ENCODE peak calls at places on chromosomes 7 and 10, in four cellular contexts. Z is GM12891, H is GM12878, J is K562. X is an unnamed sample.

GRCh38 chr10:8379906-8380832 is 325.7 kb downstream of the GATA3 start:
- DNase-seq in J (no peak), Z (no peak), H (no peak), X (no peak)

GRCh38 chr7:41599760-41600159 is 103.1 kb downstream of the INHBA start:
- DNase-seq in Z (no peak), H (no peak), J (no peak), X (no peak)

GRCh38 chr10:102418612-102419560 is at the start of gene PSD:
- DNase-seq in H (no peak), J (peak), Z (no peak), X (no peak)

GRCh38 chr7:142615508-142615907 is 133.8 kb upstream of the PRSS1 start:
- DNase-seq in Z (no peak), H (no peak), J (no peak), X (no peak)

GRCh38 chr10:103433858-103434257 is 18.3 kb downstream of the CALHM2 start:
- DNase-seq in J (no peak), H (no peak), Z (no peak), X (no peak)

GRCh38 chr10:90859321-90859751 is 1.5 kb upstream of the HTR7 start:
- DNase-seq in J (no peak), Z (no peak), H (no peak), X (no peak)

GRCh38 chr10:115882021-115882420 is 391.0 kb downstream of the GFRA1 start:
- DNase-seq in J (no peak), H (no peak), Z (no peak), X (no peak)

GRCh38 chr10:42940487-42941157 is 136.2 kb upstream of the RET start:
- DNase-seq in H (no peak), Z (no peak), J (no peak), X (no peak)

GRCh38 chr10:16967000-16967865 is 150.0 kb upstream of the RSU1 start:
- DNase-seq in H (no peak), J (no peak), Z (no peak), X (no peak)

GRCh38 chr7:116395125-116395791 is 104.3 kb upstream of the CAV2 start:
- DNase-seq in Z (no peak), J (no peak), H (no peak), X (no peak)

GRCh38 chr7:30933124-30933893 is 21.7 kb downstream of the AQP1 start:
- DNase-seq in H (no peak), J (peak), Z (no peak), X (no peak)

GRCh38 chr7:69246758-69247157 is 351.5 kb upstream of the AUTS2 start:
- DNase-seq in H (no peak), J (no peak), Z (no peak), X (no peak)

GRCh38 chr7:42183547-42183946 is 53.5 kb downstream of the GLI3 start:
- DNase-seq in Z (no peak), H (no peak), J (no peak), X (no peak)

GRCh38 chr7:109964780-109965179 is 1126.1 kb upstream of the LRRN3 start:
- DNase-seq in Z (no peak), H (no peak), J (no peak), X (no peak)

GRCh38 chr7:116403265-116403664 is 96.3 kb upstream of the CAV2 start:
- DNase-seq in H (no peak), J (no peak), Z (no peak), X (no peak)

GRCh38 chr10:119208553-119208940 is 1.2 kb downstream of the GRK5 start:
- DNase-seq in Z (no peak), J (no peak), H (no peak), X (no peak)
- TF ChIP-seq POLR2A in Z (no peak), J (no peak), H (no peak), X (no peak)

GRCh38 chr7:141042222-141043193 is 27.8 kb upstream of the MRPS33 start:
- DNase-seq in J (no peak), Z (no peak), H (no peak), X (no peak)
- TF ChIP-seq TAF1 in J (no peak), Z (no peak), H (no peak), X (no peak)

GRCh38 chr7:8146156-8146555 is 115.8 kb downstream of the ICA1 start:
- DNase-seq in J (no peak), H (no peak), Z (no peak), X (no peak)

GRCh38 chr7:8147760-8148463 is 114.1 kb downstream of the ICA1 start:
- DNase-seq in Z (no peak), J (no peak), H (no peak), X (no peak)

GRCh38 chr7:8149222-8149621 is 112.7 kb downstream of the ICA1 start:
- DNase-seq in J (no peak), Z (no peak), H (no peak), X (no peak)

GRCh38 chr7:8144856-8145255 is 117.1 kb downstream of the ICA1 start:
- DNase-seq in H (no peak), J (no peak), Z (no peak), X (no peak)

GRCh38 chr7:8147004-8147403 is 115.0 kb downstream of the ICA1 start:
- DNase-seq in Z (no peak), J (no peak), H (no peak), X (no peak)
- TF ChIP-seq POLR2AphosphoS5 in Z (no peak), J (no peak), H (no peak), X (no peak)

DNA sequence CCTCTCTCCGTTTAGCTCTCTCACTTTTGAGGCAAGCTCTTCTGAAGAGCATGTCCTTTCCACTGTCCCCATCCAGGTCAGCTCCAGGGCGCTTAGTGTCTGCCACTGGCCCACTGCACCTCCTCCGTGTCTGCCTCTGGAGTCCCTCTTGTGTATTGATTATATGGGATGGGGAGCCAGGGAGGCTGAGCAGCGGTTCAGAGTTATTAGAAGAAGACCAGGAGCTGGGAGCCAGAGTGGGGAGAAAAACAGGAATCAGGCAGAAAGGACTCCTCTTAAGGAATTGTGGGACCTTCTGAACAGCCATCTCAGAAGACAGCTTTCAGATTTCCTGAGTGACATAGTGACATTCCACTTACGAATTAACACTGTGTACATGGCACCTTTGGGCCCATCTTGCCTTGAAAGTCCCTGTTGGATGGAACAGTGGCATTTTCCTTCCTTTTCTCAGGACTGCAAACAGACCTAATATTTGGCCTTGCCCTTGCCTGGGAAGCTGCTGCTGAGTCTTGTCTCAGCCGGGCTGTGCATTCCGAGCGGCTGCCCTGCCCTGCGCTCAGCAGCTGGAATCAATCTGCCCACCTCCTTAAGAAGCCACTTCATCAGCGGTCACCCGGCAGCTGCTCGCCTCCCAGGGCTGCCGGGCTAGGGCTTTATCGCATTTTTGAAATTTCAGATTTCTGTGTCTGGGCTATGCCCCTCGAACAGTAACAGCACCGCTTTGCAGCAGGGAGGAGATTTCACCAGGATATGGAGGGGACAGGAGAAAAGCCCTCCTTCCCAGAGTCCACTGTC is 81.1 kb upstream of the PRKG1 start:
- DNase-seq in Z (no peak), J (no peak), H (no peak), X (no peak)
- TF ChIP-seq POLR2A in Z (no peak), J (no peak), H (no peak), X (no peak)

GRCh38 chr7:26898917-26899316 is 34.5 kb upstream of the SKAP2 start:
- DNase-seq in H (no peak), Z (no peak), J (no peak), X (no peak)
- TF ChIP-seq TAF1 in H (no peak), Z (no peak), J (no peak), X (no peak)

GRCh38 chr7:157337316-157338149 is 729 bp downstream of the DNAJB6 start:
- DNase-seq in J (peak), H (no peak), Z (peak), X (peak)

GRCh38 chr7:157335991-157336382 is 817 bp upstream of the DNAJB6 start:
- DNase-seq in Z (no peak), J (no peak), H (no peak), X (no peak)

GRCh38 chr7:157339777-157340677 is 3.2 kb downstream of the DNAJB6 start:
- DNase-seq in Z (no peak), H (no peak), J (peak), X (no peak)

GRCh38 chr7:157335256-157335655 is 1.5 kb upstream of the DNAJB6 start:
- DNase-seq in J (no peak), H (no peak), Z (no peak), X (no peak)

DNA sequence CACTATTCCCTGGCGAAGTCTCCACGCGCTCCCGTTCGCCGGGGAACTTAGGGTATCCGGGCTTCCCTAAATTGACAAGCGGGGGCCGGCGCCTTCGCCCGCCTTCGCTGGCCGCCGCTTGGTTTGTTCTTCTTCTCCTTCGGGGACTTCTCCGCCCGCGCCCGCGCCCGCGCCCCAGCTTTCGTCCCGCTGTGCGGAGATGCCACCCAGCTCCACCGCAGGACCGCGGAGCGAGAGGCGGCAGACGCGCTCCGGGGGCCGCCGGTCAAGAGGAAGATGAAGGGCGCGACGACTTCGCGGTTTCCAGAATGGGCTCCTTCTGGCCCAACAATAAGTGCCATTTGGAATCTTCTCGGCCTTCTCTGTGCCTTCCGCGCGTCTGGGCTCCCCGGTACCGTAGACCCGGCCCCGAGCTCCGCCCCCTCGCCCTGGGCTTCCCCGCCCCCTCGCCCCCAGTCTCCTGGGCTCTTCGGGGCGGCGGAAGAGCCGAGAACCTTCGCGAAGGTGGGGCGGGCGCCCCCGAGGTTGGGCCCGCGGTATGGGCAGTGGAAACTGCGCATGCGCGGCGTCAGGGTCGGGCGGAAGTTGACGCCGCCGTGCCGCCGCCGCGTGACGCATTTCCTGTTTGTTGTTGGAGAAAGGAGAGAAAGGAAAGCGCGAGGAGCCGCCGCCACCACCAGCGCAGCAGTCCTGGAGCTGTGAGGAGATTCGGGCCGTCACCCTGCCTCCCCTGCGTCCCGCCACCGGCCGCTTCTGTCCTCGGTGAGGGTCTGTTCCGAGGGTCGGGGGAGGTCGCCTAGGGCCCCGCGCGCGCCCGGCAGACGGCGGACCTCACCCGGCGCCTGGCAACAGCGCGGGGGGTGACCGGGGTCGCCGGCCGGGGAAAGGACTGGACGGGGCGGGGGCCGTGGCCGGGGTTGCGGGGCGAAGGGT is at the start of gene DNAJB6:
- DNase-seq in H (peak), J (peak), Z (peak), X (peak)
- TF ChIP-seq POLR2AphosphoS5 in H (peak), J (peak), Z (peak), X (peak)

GRCh38 chr7:28549998-28550397 is 137.7 kb downstream of the CREB5 start:
- DNase-seq in Z (no peak), J (no peak), H (no peak), X (no peak)

GRCh38 chr7:28547115-28547514 is 134.8 kb downstream of the CREB5 start:
- DNase-seq in H (no peak), J (no peak), Z (no peak), X (no peak)

GRCh38 chr7:28551311-28551710 is 139.0 kb downstream of the CREB5 start:
- DNase-seq in J (no peak), H (no peak), Z (no peak), X (no peak)

GRCh38 chr7:28554791-28555471 is 142.6 kb downstream of the CREB5 start:
- DNase-seq in Z (no peak), H (no peak), J (no peak), X (no peak)

GRCh38 chr7:28550580-28551205 is 138.4 kb downstream of the CREB5 start:
- DNase-seq in J (no peak), Z (no peak), H (no peak), X (no peak)
- TF ChIP-seq POLR2A in J (no peak), Z (no peak), H (no peak), X (no peak)

GRCh38 chr10:28710227-28710889 is 33.0 kb downstream of the BAMBI start:
- DNase-seq in H (no peak), Z (no peak), J (no peak), X (no peak)
- TF ChIP-seq TAF1 in H (no peak), Z (no peak), J (no peak), X (no peak)

DNA sequence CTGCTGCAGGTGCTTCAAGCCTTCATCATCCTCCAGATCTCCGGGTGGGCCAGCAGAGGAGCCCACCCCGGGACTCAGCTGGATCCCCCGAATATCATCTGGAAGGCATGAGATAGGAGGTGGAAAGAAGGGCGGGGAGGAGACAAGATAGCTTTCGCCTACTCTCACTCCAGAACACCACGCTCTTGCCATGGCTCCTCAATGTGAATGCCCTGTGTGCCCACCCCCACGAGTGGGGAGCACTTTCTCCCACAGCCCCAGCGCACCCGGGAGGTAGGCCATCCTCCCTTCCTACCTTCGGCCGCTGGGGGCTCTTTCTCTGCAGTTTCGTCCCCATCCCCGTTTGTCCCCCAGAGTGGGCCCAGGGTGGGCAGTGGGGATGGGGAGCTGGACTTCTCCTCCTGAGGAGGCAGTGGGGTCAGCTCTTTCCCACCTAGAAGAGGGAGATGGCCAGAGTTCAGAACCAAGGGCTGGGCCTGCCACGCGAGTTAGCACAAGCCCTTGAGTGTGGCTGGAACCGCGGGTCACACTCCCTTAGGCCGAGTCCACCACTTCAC is 8.9 kb downstream of the GIGYF1 start:
- DNase-seq in J (peak), Z (peak), H (no peak), X (peak)
- TF ChIP-seq POLR2AphosphoS5 in J (no peak), Z (no peak), H (no peak), X (no peak)

X was measured in GM12892.